ENCODE peak calls at places on chromosomes 11 and 22, in ten cellular contexts. One of them, this sample, is unnamed.

GRCh38 chr11:118691926-118692830 is 12.7 kb upstream of the TREH start:
- DNase-seq in suprapubic skin: no peak
- DNase-seq in heart left ventricle: peak; percentile 68
- DNase-seq in transverse colon: peak; percentile 23
- DNase-seq in ovary: no peak
- DNase-seq in tibial nerve: no peak
- DNase-seq in IMR-90: peak; percentile 67
- DNase-seq in A549: no peak
- DNase-seq in Peyer's patch: peak; percentile 51
- DNase-seq in esophagus squamous epithelium: no peak
- DNase-seq in this sample: no peak

GRCh38 chr11:61022311-61023085 is 51.0 kb downstream of the CD6 start:
- DNase-seq in suprapubic skin: no peak
- DNase-seq in heart left ventricle: no peak
- DNase-seq in transverse colon: no peak
- DNase-seq in ovary: no peak
- DNase-seq in tibial nerve: no peak
- DNase-seq in IMR-90: no peak
- DNase-seq in A549: no peak
- DNase-seq in Peyer's patch: no peak
- DNase-seq in esophagus squamous epithelium: no peak
- DNase-seq in this sample: no peak

GRCh38 chr11:116558504-116559252 is 214.1 kb downstream of the BUD13 start:
- DNase-seq in suprapubic skin: no peak
- DNase-seq in heart left ventricle: no peak
- DNase-seq in transverse colon: no peak
- DNase-seq in ovary: no peak
- DNase-seq in tibial nerve: no peak
- DNase-seq in IMR-90: peak; percentile 31
- DNase-seq in A549: no peak
- DNase-seq in Peyer's patch: no peak
- DNase-seq in esophagus squamous epithelium: no peak
- DNase-seq in this sample: no peak

GRCh38 chr11:86160546-86161149 is 83.9 kb upstream of the EED start:
- DNase-seq in suprapubic skin: no peak
- DNase-seq in heart left ventricle: no peak
- DNase-seq in transverse colon: no peak
- DNase-seq in ovary: no peak
- DNase-seq in tibial nerve: no peak
- DNase-seq in IMR-90: peak; percentile 50
- DNase-seq in A549: peak; percentile 69
- DNase-seq in Peyer's patch: no peak
- DNase-seq in esophagus squamous epithelium: no peak
- DNase-seq in this sample: no peak

GRCh38 chr22:38406617-38407016 is 48.4 kb downstream of the KCNJ4 start:
- DNase-seq in suprapubic skin: no peak
- DNase-seq in heart left ventricle: no peak
- DNase-seq in transverse colon: no peak
- DNase-seq in ovary: no peak
- DNase-seq in tibial nerve: no peak
- DNase-seq in IMR-90: peak; percentile 26
- DNase-seq in A549: no peak
- DNase-seq in Peyer's patch: no peak
- DNase-seq in esophagus squamous epithelium: no peak
- DNase-seq in this sample: no peak

GRCh38 chr11:76243157-76243556 is 36.9 kb upstream of the WNT11 start:
- DNase-seq in suprapubic skin: no peak
- DNase-seq in heart left ventricle: peak; percentile 47
- DNase-seq in transverse colon: no peak
- DNase-seq in ovary: no peak
- DNase-seq in tibial nerve: no peak
- DNase-seq in IMR-90: no peak
- DNase-seq in A549: no peak
- DNase-seq in Peyer's patch: no peak
- DNase-seq in esophagus squamous epithelium: no peak
- DNase-seq in this sample: no peak

GRCh38 chr11:85182437-85183109 is 444.6 kb downstream of the DLG2 start:
- DNase-seq in suprapubic skin: no peak
- DNase-seq in heart left ventricle: no peak
- DNase-seq in transverse colon: no peak
- DNase-seq in ovary: no peak
- DNase-seq in tibial nerve: no peak
- DNase-seq in IMR-90: peak; percentile 35
- DNase-seq in A549: peak; percentile 57
- DNase-seq in Peyer's patch: no peak
- DNase-seq in esophagus squamous epithelium: no peak
- DNase-seq in this sample: no peak

GRCh38 chr11:79173615-79174014 is 267.2 kb downstream of the TENM4 start:
- DNase-seq in suprapubic skin: no peak
- DNase-seq in heart left ventricle: no peak
- DNase-seq in transverse colon: no peak
- DNase-seq in ovary: peak; percentile 33
- DNase-seq in tibial nerve: no peak
- DNase-seq in IMR-90: peak; percentile 77
- DNase-seq in A549: no peak
- DNase-seq in Peyer's patch: no peak
- DNase-seq in esophagus squamous epithelium: no peak
- DNase-seq in this sample: peak; percentile 39

GRCh38 chr11:124482362-124483147 is 37.1 kb upstream of the OR8B8 start:
- DNase-seq in suprapubic skin: no peak
- DNase-seq in heart left ventricle: no peak
- DNase-seq in transverse colon: no peak
- DNase-seq in ovary: no peak
- DNase-seq in tibial nerve: no peak
- DNase-seq in IMR-90: peak; percentile 28
- DNase-seq in A549: no peak
- DNase-seq in Peyer's patch: no peak
- DNase-seq in esophagus squamous epithelium: no peak
- DNase-seq in this sample: no peak

GRCh38 chr22:37639070-37639760 is at the start of gene SH3BP1:
- DNase-seq in suprapubic skin: no peak
- DNase-seq in heart left ventricle: peak; percentile 87
- DNase-seq in transverse colon: peak; percentile 81
- DNase-seq in ovary: no peak
- DNase-seq in tibial nerve: no peak
- DNase-seq in IMR-90: no peak
- DNase-seq in A549: no peak
- DNase-seq in Peyer's patch: peak; percentile 75
- DNase-seq in esophagus squamous epithelium: no peak
- DNase-seq in this sample: no peak

GRCh38 chr11:63553759-63554158 is 9.4 kb downstream of the PLAAT2 start:
- DNase-seq in suprapubic skin: no peak
- DNase-seq in heart left ventricle: no peak
- DNase-seq in transverse colon: no peak
- DNase-seq in ovary: no peak
- DNase-seq in tibial nerve: no peak
- DNase-seq in IMR-90: no peak
- DNase-seq in A549: no peak
- DNase-seq in Peyer's patch: no peak
- DNase-seq in esophagus squamous epithelium: no peak
- DNase-seq in this sample: no peak

GRCh38 chr11:66559141-66559861 is 9.1 kb downstream of the CTSF start:
- DNase-seq in suprapubic skin: no peak
- DNase-seq in heart left ventricle: no peak
- DNase-seq in transverse colon: peak; percentile 20
- DNase-seq in ovary: peak; percentile 66
- DNase-seq in tibial nerve: no peak
- DNase-seq in IMR-90: no peak
- DNase-seq in A549: no peak
- DNase-seq in Peyer's patch: no peak
- DNase-seq in esophagus squamous epithelium: no peak
- DNase-seq in this sample: no peak

DNA sequence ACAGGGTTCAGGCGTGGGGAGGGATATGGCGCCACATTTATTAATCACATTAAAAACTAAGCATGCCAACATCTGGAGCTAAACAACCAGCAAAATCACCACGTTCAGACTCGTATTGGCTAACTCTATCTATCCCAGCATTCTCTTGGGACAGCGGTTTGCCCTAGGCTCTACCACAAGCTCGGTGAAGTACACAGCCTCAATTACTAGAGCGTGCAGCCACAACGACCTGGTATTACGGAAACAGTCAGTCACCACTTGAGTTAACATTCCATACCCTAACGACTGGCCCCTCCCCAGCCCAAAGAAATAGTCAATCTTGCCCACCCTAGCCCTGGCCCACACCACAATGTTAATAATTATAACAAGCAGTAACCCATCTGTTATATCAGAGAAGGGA is 32.1 kb downstream of the APOL5 start:
- DNase-seq in suprapubic skin: no peak
- DNase-seq in heart left ventricle: no peak
- DNase-seq in transverse colon: no peak
- DNase-seq in ovary: no peak
- DNase-seq in tibial nerve: no peak
- DNase-seq in IMR-90: no peak
- DNase-seq in A549: no peak
- DNase-seq in Peyer's patch: peak; percentile 52
- DNase-seq in esophagus squamous epithelium: no peak
- DNase-seq in this sample: no peak
- H3K27ac ChIP-seq in suprapubic skin: no peak overlapping the region
- H3K27ac ChIP-seq in heart left ventricle: no peak overlapping the region
- H3K27ac ChIP-seq in transverse colon: no peak overlapping the region
- H3K27ac ChIP-seq in ovary: no peak overlapping the region
- H3K27ac ChIP-seq in tibial nerve: no peak overlapping the region
- H3K27ac ChIP-seq in IMR-90: no peak overlapping the region
- H3K27ac ChIP-seq in A549: no peak overlapping the region
- H3K27ac ChIP-seq in Peyer's patch: no peak overlapping the region
- H3K27ac ChIP-seq in esophagus squamous epithelium: no peak overlapping the region
- H3K27ac ChIP-seq in this sample: peak overlapping the region; percentile 47

GRCh38 chr11:65540290-65541092 is 15.6 kb downstream of the SCYL1 start:
- DNase-seq in suprapubic skin: peak; percentile 97
- DNase-seq in heart left ventricle: peak; percentile 95
- DNase-seq in transverse colon: peak; percentile 97
- DNase-seq in ovary: peak; percentile 91
- DNase-seq in tibial nerve: peak; percentile 87
- DNase-seq in IMR-90: peak; percentile 82
- DNase-seq in A549: peak; percentile 90
- DNase-seq in Peyer's patch: peak; percentile 91
- DNase-seq in esophagus squamous epithelium: peak; percentile 73
- DNase-seq in this sample: peak; percentile 90
- TF ChIP-seq POLR2A in suprapubic skin: no peak
- TF ChIP-seq POLR2A in heart left ventricle: no peak
- TF ChIP-seq POLR2A in transverse colon: no peak
- TF ChIP-seq POLR2A in ovary: peak; percentile 21
- TF ChIP-seq POLR2A in tibial nerve: no peak
- TF ChIP-seq POLR2A in IMR-90: no peak
- TF ChIP-seq POLR2A in A549: peak; percentile 54
- TF ChIP-seq POLR2A in Peyer's patch: peak; percentile 21
- TF ChIP-seq POLR2A in esophagus squamous epithelium: no peak
- TF ChIP-seq POLR2A in this sample: peak; percentile 52

DNA sequence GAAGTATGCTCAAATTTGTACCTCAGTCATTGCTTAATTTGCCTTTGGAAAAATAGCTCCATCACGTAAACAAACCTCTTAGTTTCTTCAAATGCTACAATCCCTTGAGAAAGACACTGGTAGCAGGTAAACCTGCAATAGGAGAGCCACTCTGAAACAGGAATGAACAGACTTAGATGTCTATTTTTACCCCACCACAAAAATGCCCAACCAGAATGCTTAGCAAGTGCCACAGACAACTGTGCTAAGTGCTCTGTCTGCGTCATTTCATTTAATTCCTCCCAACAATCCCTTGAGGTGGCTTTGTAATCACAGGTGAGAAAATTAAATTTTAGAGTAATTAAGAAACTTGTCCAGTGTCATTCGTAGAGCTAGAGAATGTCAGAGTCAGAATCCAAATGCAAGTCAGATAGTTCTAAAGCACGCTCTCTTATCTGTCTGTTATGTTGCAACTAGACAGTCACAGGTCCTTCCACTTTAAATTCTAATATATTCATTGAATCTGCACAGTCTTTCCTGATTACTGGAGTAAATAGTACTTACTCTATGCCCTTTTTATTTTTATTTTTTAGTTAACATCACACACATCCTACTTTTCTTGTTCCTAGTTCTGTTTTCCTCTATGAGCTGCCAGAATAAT is 89.0 kb upstream of the GRIA4 start:
- DNase-seq in suprapubic skin: no peak
- DNase-seq in heart left ventricle: no peak
- DNase-seq in transverse colon: no peak
- DNase-seq in ovary: no peak
- DNase-seq in tibial nerve: no peak
- DNase-seq in IMR-90: no peak
- DNase-seq in A549: no peak
- DNase-seq in Peyer's patch: no peak
- DNase-seq in esophagus squamous epithelium: no peak
- DNase-seq in this sample: no peak
- H3K4me3 ChIP-seq in suprapubic skin: no peak overlapping the region
- H3K4me3 ChIP-seq in heart left ventricle: no peak overlapping the region
- H3K4me3 ChIP-seq in transverse colon: no peak overlapping the region
- H3K4me3 ChIP-seq in ovary: no peak overlapping the region
- H3K4me3 ChIP-seq in tibial nerve: no peak overlapping the region
- H3K4me3 ChIP-seq in IMR-90: no peak overlapping the region
- H3K4me3 ChIP-seq in A549: no peak overlapping the region
- H3K4me3 ChIP-seq in Peyer's patch: no peak overlapping the region
- H3K4me3 ChIP-seq in esophagus squamous epithelium: no peak overlapping the region
- H3K4me3 ChIP-seq in this sample: no peak overlapping the region

GRCh38 chr22:17013396-17014100 is 5.5 kb upstream of the GAB4 start:
- DNase-seq in suprapubic skin: no peak
- DNase-seq in heart left ventricle: no peak
- DNase-seq in transverse colon: no peak
- DNase-seq in ovary: no peak
- DNase-seq in tibial nerve: no peak
- DNase-seq in IMR-90: no peak
- DNase-seq in A549: no peak
- DNase-seq in Peyer's patch: no peak
- DNase-seq in esophagus squamous epithelium: no peak
- DNase-seq in this sample: no peak
- H3K27ac ChIP-seq in suprapubic skin: peak overlapping the region; percentile 54
- H3K27ac ChIP-seq in heart left ventricle: no peak overlapping the region
- H3K27ac ChIP-seq in transverse colon: no peak overlapping the region
- H3K27ac ChIP-seq in ovary: no peak overlapping the region
- H3K27ac ChIP-seq in tibial nerve: peak overlapping the region; percentile 54
- H3K27ac ChIP-seq in IMR-90: no peak overlapping the region
- H3K27ac ChIP-seq in A549: no peak overlapping the region
- H3K27ac ChIP-seq in Peyer's patch: no peak overlapping the region
- H3K27ac ChIP-seq in esophagus squamous epithelium: no peak overlapping the region
- H3K27ac ChIP-seq in this sample: no peak overlapping the region

GRCh38 chr11:120324932-120325810 is at the start of gene TLCD5:
- DNase-seq in suprapubic skin: no peak
- DNase-seq in heart left ventricle: peak; percentile 84
- DNase-seq in transverse colon: peak; percentile 36
- DNase-seq in ovary: peak; percentile 80
- DNase-seq in tibial nerve: peak; percentile 33
- DNase-seq in IMR-90: peak; percentile 68
- DNase-seq in A549: peak; percentile 78
- DNase-seq in Peyer's patch: no peak
- DNase-seq in esophagus squamous epithelium: no peak
- DNase-seq in this sample: no peak
- TF ChIP-seq POLR2A in suprapubic skin: no peak
- TF ChIP-seq POLR2A in heart left ventricle: no peak
- TF ChIP-seq POLR2A in transverse colon: peak; percentile 31
- TF ChIP-seq POLR2A in ovary: peak; percentile 62
- TF ChIP-seq POLR2A in tibial nerve: no peak
- TF ChIP-seq POLR2A in IMR-90: peak; percentile 82
- TF ChIP-seq POLR2A in A549: peak; percentile 54
- TF ChIP-seq POLR2A in Peyer's patch: no peak
- TF ChIP-seq POLR2A in esophagus squamous epithelium: no peak
- TF ChIP-seq POLR2A in this sample: peak; percentile 56

This sample was measured in gastrocnemius medialis.